ENCODE peak calls at places on chromosomes 3 and 15, in five cellular contexts. One of them, this sample, is unnamed.

GRCh38 chr15:51825701-51826100 is 3.8 kb upstream of the TMOD3 start:
- DNase-seq in right cardiac atrium: no peak
- DNase-seq in activated naive CD4-positive, alpha-beta T cell: no peak
- DNase-seq in NCI-H774: no peak
- DNase-seq in hippocampal formation: no peak
- DNase-seq in this sample: no peak

GRCh38 chr3:139586420-139587017 is 47.0 kb upstream of the RBP1 start:
- DNase-seq in right cardiac atrium: no peak
- DNase-seq in activated naive CD4-positive, alpha-beta T cell: no peak
- DNase-seq in NCI-H774: no peak
- DNase-seq in hippocampal formation: no peak
- DNase-seq in this sample: no peak

GRCh38 chr3:42508562-42508961 is 6.1 kb downstream of the VIPR1 start:
- DNase-seq in right cardiac atrium: no peak
- DNase-seq in activated naive CD4-positive, alpha-beta T cell: no peak
- DNase-seq in NCI-H774: no peak
- DNase-seq in hippocampal formation: no peak
- DNase-seq in this sample: no peak

GRCh38 chr15:61564785-61565184 is 335.7 kb upstream of the RORA start:
- DNase-seq in right cardiac atrium: no peak
- DNase-seq in activated naive CD4-positive, alpha-beta T cell: no peak
- DNase-seq in NCI-H774: no peak
- DNase-seq in hippocampal formation: no peak
- DNase-seq in this sample: no peak

GRCh38 chr15:62857411-62857853 is 185.1 kb upstream of the TPM1 start:
- DNase-seq in right cardiac atrium: no peak
- DNase-seq in activated naive CD4-positive, alpha-beta T cell: no peak
- DNase-seq in NCI-H774: no peak
- DNase-seq in hippocampal formation: no peak
- DNase-seq in this sample: no peak

GRCh38 chr3:36597422-36597821 is 166.9 kb downstream of the DCLK3 start:
- DNase-seq in right cardiac atrium: no peak
- DNase-seq in activated naive CD4-positive, alpha-beta T cell: no peak
- DNase-seq in NCI-H774: no peak
- DNase-seq in hippocampal formation: no peak
- DNase-seq in this sample: no peak

GRCh38 chr15:29331071-29331470 is 61.4 kb upstream of the NSMCE3 start:
- DNase-seq in right cardiac atrium: no peak
- DNase-seq in activated naive CD4-positive, alpha-beta T cell: no peak
- DNase-seq in NCI-H774: no peak
- DNase-seq in hippocampal formation: no peak
- DNase-seq in this sample: no peak

GRCh38 chr15:45401665-45402161 is 23.4 kb upstream of the GATM start:
- DNase-seq in right cardiac atrium: no peak
- DNase-seq in activated naive CD4-positive, alpha-beta T cell: no peak
- DNase-seq in NCI-H774: no peak
- DNase-seq in hippocampal formation: no peak
- DNase-seq in this sample: no peak

GRCh38 chr15:80160570-80161156 is 7.9 kb downstream of the FAH start:
- DNase-seq in right cardiac atrium: peak
- DNase-seq in activated naive CD4-positive, alpha-beta T cell: no peak
- DNase-seq in NCI-H774: no peak
- DNase-seq in hippocampal formation: peak
- DNase-seq in this sample: no peak

GRCh38 chr3:195180490-195181106 is 90.4 kb downstream of the XXYLT1 start:
- DNase-seq in right cardiac atrium: no peak
- DNase-seq in activated naive CD4-positive, alpha-beta T cell: no peak
- DNase-seq in NCI-H774: peak
- DNase-seq in hippocampal formation: no peak
- DNase-seq in this sample: no peak

GRCh38 chr3:107235193-107235922 is 141.9 kb upstream of the CCDC54 start:
- DNase-seq in right cardiac atrium: no peak
- DNase-seq in activated naive CD4-positive, alpha-beta T cell: no peak
- DNase-seq in NCI-H774: no peak
- DNase-seq in hippocampal formation: no peak
- DNase-seq in this sample: no peak

GRCh38 chr15:56906766-56907165 is 11.7 kb upstream of the TCF12 start:
- DNase-seq in right cardiac atrium: no peak
- DNase-seq in activated naive CD4-positive, alpha-beta T cell: no peak
- DNase-seq in NCI-H774: no peak
- DNase-seq in hippocampal formation: no peak
- DNase-seq in this sample: no peak

GRCh38 chr15:64673866-64674265 is 101.5 kb downstream of the RBPMS2 start:
- DNase-seq in right cardiac atrium: no peak
- DNase-seq in activated naive CD4-positive, alpha-beta T cell: no peak
- DNase-seq in NCI-H774: no peak
- DNase-seq in hippocampal formation: no peak
- DNase-seq in this sample: no peak

This sample was measured in prostate gland.